ENCODE peak calls at places on chromosomes 3 and 15, in nine cellular contexts. T is ureter; D is ELR; N is stimulated activated CD8-positive, alpha-beta memory T cell treated with anti-CD3 and anti-CD28 coated beads, Interleukin-7, amount 100 ng/mL, for 1 hour; P is NCI-H2029; B is posterior cingulate gyrus; Y is IMR-90; Z is skeletal muscle cell; C is substantia nigra. G is an unnamed sample.

GRCh38 chr3:143084856-143085731 is 34.5 kb upstream of the CHST2 start:
- DNase-seq in C (no peak), N (no peak), Y (peak), T (no peak), B (no peak), P (no peak), Z (peak), D (peak), G (no peak)

GRCh38 chr3:59108091-59108815 is 58.4 kb upstream of the CFAP20DC start:
- DNase-seq in T (no peak), P (no peak), B (no peak), D (peak), Y (peak), C (no peak), N (no peak), Z (no peak), G (no peak)

GRCh38 chr15:80010131-80010673 is 39.2 kb upstream of the BCL2A1 start:
- DNase-seq in B (no peak), P (no peak), T (no peak), D (peak), Z (no peak), N (no peak), C (no peak), Y (no peak), G (no peak)

GRCh38 chr3:105834768-105835167 is 34.0 kb downstream of the CBLB start:
- DNase-seq in N (no peak), C (no peak), T (no peak), Z (no peak), Y (no peak), P (no peak), D (no peak), B (no peak), G (no peak)

GRCh38 chr15:63041982-63042878 is at the start of gene TPM1:
- DNase-seq in T (peak), B (peak), C (no peak), Y (peak), D (peak), N (no peak), Z (no peak), P (no peak), G (no peak)

GRCh38 chr15:79942656-79943481 is 28.1 kb downstream of the BCL2A1 start:
- DNase-seq in Y (peak), N (no peak), D (peak), Z (no peak), C (no peak), B (no peak), T (no peak), P (no peak), G (no peak)

GRCh38 chr3:116051040-116051439 is 394.2 kb downstream of the LSAMP start:
- DNase-seq in C (no peak), Y (no peak), P (no peak), Z (no peak), N (no peak), T (no peak), D (no peak), B (no peak), G (no peak)

GRCh38 chr15:83653639-83654378 is at the start of gene ADAMTSL3:
- DNase-seq in Z (peak), C (peak), B (peak), P (peak), T (peak), D (no peak), Y (no peak), N (no peak), G (no peak)

GRCh38 chr15:85582076-85582718 is 201.8 kb downstream of the AKAP13 start:
- DNase-seq in P (no peak), N (no peak), T (no peak), D (no peak), Y (peak), C (no peak), Z (no peak), B (no peak), G (no peak)

GRCh38 chr15:80161473-80162016 is 8.7 kb downstream of the FAH start:
- DNase-seq in C (no peak), P (no peak), Z (no peak), T (peak), D (no peak), B (no peak), Y (no peak), N (no peak), G (no peak)

GRCh38 chr15:40087991-40088928 is 20.4 kb downstream of the BMF start:
- DNase-seq in D (no peak), P (no peak), Z (no peak), C (no peak), N (no peak), B (no peak), T (no peak), Y (no peak), G (no peak)

GRCh38 chr15:41894791-41895463 is 1.1 kb upstream of the SPTBN5 start:
- DNase-seq in T (peak), B (peak), Y (peak), Z (peak), D (peak), C (no peak), P (peak), N (peak), G (no peak)

GRCh38 chr3:12158387-12159226 is at the start of gene TIMP4:
- DNase-seq in B (no peak), P (no peak), N (no peak), Z (peak), T (no peak), Y (peak), D (peak), C (no peak), G (no peak)

GRCh38 chr3:183217548-183218321 is 35.3 kb upstream of the B3GNT5 start:
- DNase-seq in P (no peak), N (no peak), C (no peak), D (no peak), T (no peak), Z (no peak), Y (no peak), B (no peak), G (no peak)

GRCh38 chr15:93477188-93477587 is 388.2 kb upstream of the RGMA start:
- DNase-seq in P (no peak), B (no peak), N (no peak), Z (no peak), T (no peak), C (no peak), D (no peak), Y (no peak), G (no peak)

GRCh38 chr3:33388374-33389100 is 51.7 kb downstream of the UBP1 start:
- DNase-seq in P (no peak), T (no peak), N (no peak), C (no peak), B (no peak), Y (no peak), D (no peak), Z (no peak), G (no peak)

GRCh38 chr3:13278783-13279531 is 141.2 kb downstream of the NUP210 start:
- DNase-seq in T (no peak), B (peak), Y (peak), P (no peak), D (no peak), Z (no peak), C (no peak), N (no peak), G (no peak)

GRCh38 chr3:126811530-126811929 is 107.5 kb downstream of the CHCHD6 start:
- DNase-seq in D (peak), Y (peak), C (no peak), B (no peak), Z (no peak), T (no peak), P (no peak), N (no peak), G (no peak)

GRCh38 chr3:11717768-11718581 is 74.3 kb upstream of the VGLL4 start:
- DNase-seq in T (no peak), N (no peak), P (no peak), D (peak), B (no peak), Z (no peak), C (no peak), Y (peak), G (no peak)

GRCh38 chr3:166284994-166285393 is 447.8 kb upstream of the BCHE start:
- DNase-seq in N (no peak), P (no peak), C (no peak), D (peak), B (no peak), Y (peak), T (no peak), Z (no peak), G (no peak)

GRCh38 chr3:94420941-94421340 is 358.1 kb downstream of the NSUN3 start:
- DNase-seq in Y (peak), P (no peak), Z (no peak), T (no peak), B (no peak), C (no peak), N (no peak), D (peak), G (no peak)

GRCh38 chr3:8201011-8201410 is 300.6 kb upstream of the LMCD1 start:
- DNase-seq in Y (no peak), Z (no peak), P (no peak), C (no peak), D (no peak), N (no peak), T (no peak), B (no peak), G (no peak)

GRCh38 chr3:139113231-139113749 is 68.6 kb upstream of the PRR23C start:
- DNase-seq in B (no peak), Z (no peak), T (peak), Y (no peak), N (no peak), D (peak), P (no peak), C (no peak), G (no peak)

GRCh38 chr3:14352002-14352627 is 50.3 kb upstream of the SLC6A6 start:
- DNase-seq in T (no peak), Y (peak), C (no peak), N (no peak), Z (no peak), D (peak), B (peak), P (no peak), G (no peak)

GRCh38 chr3:192515661-192516040 is 211.7 kb downstream of the FGF12 start:
- DNase-seq in P (peak), C (no peak), N (no peak), B (no peak), D (no peak), T (no peak), Z (no peak), Y (no peak), G (no peak)

GRCh38 chr3:57151021-57151449 is 14.1 kb downstream of the IL17RD start:
- DNase-seq in C (no peak), T (no peak), D (peak), Y (peak), B (no peak), N (no peak), P (no peak), Z (no peak), G (no peak)

GRCh38 chr3:68018275-68018674 is 363.9 kb upstream of the SUCLG2 start:
- DNase-seq in N (no peak), P (no peak), D (peak), B (no peak), Z (no peak), Y (no peak), T (no peak), C (no peak), G (no peak)

GRCh38 chr3:170493712-170494182 is 75.1 kb downstream of the CLDN11 start:
- DNase-seq in Z (peak), P (no peak), T (no peak), Y (peak), N (no peak), D (no peak), B (no peak), C (no peak), G (no peak)

GRCh38 chr3:11568503-11569155 is 75.1 kb downstream of the VGLL4 start:
- DNase-seq in B (peak), Z (peak), Y (peak), N (no peak), T (no peak), D (peak), C (peak), P (no peak), G (no peak)

GRCh38 chr3:48685603-48686511 is at the start of gene NCKIPSD:
- DNase-seq in Z (no peak), N (peak), T (peak), D (peak), B (peak), C (peak), P (peak), Y (peak), G (no peak)

GRCh38 chr15:66647358-66647757 is 54.7 kb upstream of the SMAD6 start:
- DNase-seq in T (peak), P (no peak), D (no peak), C (no peak), N (no peak), B (no peak), Y (no peak), Z (no peak), G (no peak)

GRCh38 chr15:40105517-40106202 is 3.0 kb downstream of the BMF start:
- DNase-seq in T (no peak), B (no peak), N (no peak), Y (no peak), C (no peak), D (no peak), Z (no peak), P (no peak), G (no peak)

GRCh38 chr3:173700336-173700735 is 302.8 kb downstream of the NLGN1 start:
- DNase-seq in T (no peak), C (no peak), Y (no peak), P (no peak), B (no peak), N (no peak), Z (no peak), D (no peak), G (no peak)

GRCh38 chr3:151918253-151919029 is 45.0 kb downstream of the SUCNR1 start:
- DNase-seq in Z (no peak), P (peak), N (no peak), C (no peak), T (no peak), Y (peak), D (peak), B (no peak), G (peak)

GRCh38 chr15:63189955-63190691 is 717 bp downstream of the RAB8B start:
- DNase-seq in Z (no peak), B (no peak), T (no peak), N (no peak), P (no peak), Y (no peak), C (no peak), D (peak), G (no peak)

GRCh38 chr3:159252274-159252673 is 450.4 kb downstream of the MFSD1 start:
- DNase-seq in P (no peak), B (no peak), T (no peak), Z (no peak), C (no peak), D (peak), Y (no peak), N (no peak), G (no peak)

GRCh38 chr3:23826382-23827061 is 20.8 kb downstream of the UBE2E1 start:
- DNase-seq in P (no peak), Y (no peak), D (no peak), N (no peak), C (no peak), Z (no peak), B (no peak), T (no peak), G (no peak)

G was measured in SK-N-MC.